ENCODE peak calls at places on chromosomes 13 and 19, in eight cellular contexts. M, P, A, N, Y, Z, D and I are unnamed samples.
A peak's percentile ranks its signal among the peaks of the same experiment; 100 is the strongest.

GRCh38 chr19:15453091-15453498 is 3.3 kb upstream of the WIZ start:
- DNase-seq in M (no peak), P (no peak), A (no peak), N (no peak), Y (no peak), Z (peak; percentile 89), D (peak; percentile 75), I (no peak)

GRCh38 chr19:6521718-6522646 is 8.8 kb upstream of the TNFSF9 start:
- DNase-seq in M (peak; percentile 46), P (peak; percentile 61), A (peak; percentile 67), N (no peak), Y (peak; percentile 95), Z (peak; percentile 87), D (no peak), I (no peak)

GRCh38 chr19:21698215-21698614 is 69.2 kb downstream of the ZNF100 start:
- DNase-seq in M (no peak), P (no peak), A (peak; percentile 51), N (no peak), Y (no peak), Z (no peak), D (peak; percentile 47), I (no peak)

GRCh38 chr13:23468811-23469210 is 35.3 kb upstream of the SACS start:
- DNase-seq in M (no peak), P (no peak), A (no peak), N (no peak), Y (no peak), Z (no peak), D (peak; percentile 75), I (no peak)

GRCh38 chr13:97030705-97031452 is 36.6 kb upstream of the OXGR1 start:
- DNase-seq in M (no peak), P (no peak), A (peak; percentile 35), N (no peak), Y (no peak), Z (no peak), D (peak; percentile 47), I (no peak)

GRCh38 chr19:4154571-4155312 is 1.3 kb downstream of the CREB3L3 start:
- DNase-seq in M (no peak), P (no peak), A (no peak), N (no peak), Y (no peak), Z (peak; percentile 57), D (no peak), I (no peak)

GRCh38 chr13:110907951-110908898 is 6.6 kb downstream of the ANKRD10 start:
- DNase-seq in M (peak; percentile 71), P (peak; percentile 78), A (no peak), N (no peak), Y (no peak), Z (no peak), D (no peak), I (no peak)

GRCh38 chr13:106118050-106118449 is 417.4 kb downstream of the EFNB2 start:
- DNase-seq in M (no peak), P (no peak), A (no peak), N (no peak), Y (no peak), Z (no peak), D (no peak), I (no peak)

GRCh38 chr19:10551698-10552301 is 8.1 kb downstream of the ATG4D start:
- DNase-seq in M (peak; percentile 32), P (peak; percentile 46), A (no peak), N (no peak), Y (no peak), Z (no peak), D (no peak), I (no peak)

GRCh38 chr13:40528881-40529280 is 137.6 kb downstream of the FOXO1 start:
- DNase-seq in M (no peak), P (no peak), A (no peak), N (no peak), Y (no peak), Z (no peak), D (no peak), I (no peak)

GRCh38 chr13:31945202-31945978 is 86.2 kb upstream of the FRY start:
- DNase-seq in M (peak; percentile 67), P (peak; percentile 27), A (peak; percentile 5), N (peak; percentile 79), Y (no peak), Z (peak; percentile 85), D (peak; percentile 27), I (no peak)

GRCh38 chr19:44871809-44872208 is 19.2 kb upstream of the TOMM40 start:
- DNase-seq in M (no peak), P (no peak), A (no peak), N (no peak), Y (no peak), Z (no peak), D (no peak), I (no peak)

GRCh38 chr19:14127176-14127575 is 9.2 kb downstream of the ASF1B start:
- DNase-seq in M (no peak), P (no peak), A (no peak), N (no peak), Y (no peak), Z (no peak), D (no peak), I (no peak)

DNA sequence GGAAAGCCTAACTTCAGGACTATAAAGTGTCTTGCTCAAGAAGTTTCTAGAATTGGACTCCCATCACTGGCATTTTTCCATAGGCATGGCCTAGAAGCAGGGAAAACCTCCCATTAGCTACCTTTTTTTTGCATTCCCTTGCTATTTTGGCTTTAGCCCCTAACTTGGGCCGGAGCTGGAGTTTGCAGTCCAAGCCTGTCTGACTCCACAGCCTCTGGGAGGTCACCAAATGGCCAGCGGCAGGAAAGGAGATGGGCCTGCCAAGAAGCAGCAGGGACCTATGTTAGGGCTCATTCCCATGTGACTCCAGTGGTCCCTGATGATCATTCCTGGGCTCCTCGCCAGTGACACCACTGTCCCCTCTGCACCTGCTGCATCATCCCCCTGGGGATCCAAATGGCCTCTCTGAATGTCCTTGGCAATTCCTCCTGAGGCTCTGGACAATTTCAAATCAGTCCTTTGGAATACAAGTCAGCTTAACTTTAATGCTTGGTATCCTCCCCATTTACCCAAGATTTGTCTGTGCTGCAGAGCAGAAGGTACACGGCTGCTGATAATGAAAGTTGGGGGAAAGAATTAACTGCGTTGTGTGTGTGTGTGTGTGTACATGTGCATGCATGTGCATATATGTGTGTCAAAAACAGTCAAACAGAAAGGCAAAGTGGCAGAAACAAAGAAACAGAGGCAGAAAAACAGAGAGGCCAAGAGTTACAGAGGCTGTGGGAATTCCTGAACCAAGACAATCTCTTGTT is 69.8 kb upstream of the SERP2 start:
- DNase-seq in M (peak; percentile 26), P (peak; percentile 41), A (no peak), N (peak; percentile 97), Y (no peak), Z (no peak), D (peak; percentile 9), I (no peak)
- H3K4me1 ChIP-seq in M (peaks cover 60% of the 10 kb centered on the region), P (peaks cover 17% of the 10 kb centered on the region), A (no peaks in the 10 kb centered on the region), N (peaks cover 89% of the 10 kb centered on the region), Y (peaks cover 15% of the 10 kb centered on the region), Z (peaks cover 27% of the 10 kb centered on the region), D (peaks cover 22% of the 10 kb centered on the region), I (peaks cover 85% of the 10 kb centered on the region)

DNA sequence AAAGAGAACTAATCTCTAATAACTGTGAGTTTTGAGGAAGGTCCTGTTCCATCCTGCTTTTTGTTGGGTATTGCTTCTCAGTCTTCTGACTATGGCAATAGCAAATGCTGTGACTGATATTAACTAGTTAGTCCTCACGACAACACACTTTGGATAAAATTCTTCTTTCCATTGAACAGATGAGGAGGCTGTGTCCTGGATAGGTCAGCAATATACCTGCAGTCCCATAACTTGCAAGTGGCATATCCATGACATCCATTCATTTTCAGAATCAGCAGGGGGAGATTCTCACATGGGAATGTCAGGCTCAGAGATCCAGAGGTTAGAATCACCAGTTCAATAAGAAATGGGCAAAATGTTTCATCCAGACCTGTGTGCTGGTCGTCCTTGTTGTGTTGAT is 7.4 kb downstream of the ZNF554 start:
- DNase-seq in M (no peak), P (no peak), A (no peak), N (no peak), Y (no peak), Z (no peak), D (no peak), I (no peak)
- TF ChIP-seq POLR2AphosphoS5 in M (no peak), P (no peak), A (no peak), N (no peak), Y (no peak), Z (no peak), D (no peak), I (no peak)

GRCh38 chr19:13095393-13095784 is 7.3 kb downstream of the LYL1 start:
- DNase-seq in M (no peak), P (no peak), A (no peak), N (no peak), Y (no peak), Z (peak; percentile 88), D (no peak), I (no peak)

GRCh38 chr19:13093407-13094284 is 9.0 kb downstream of the LYL1 start:
- DNase-seq in M (peak; percentile 83), P (peak; percentile 86), A (peak; percentile 92), N (peak; percentile 95), Y (no peak), Z (no peak), D (peak; percentile 92), I (no peak)

GRCh38 chr19:13092608-13093260 is 9.9 kb downstream of the LYL1 start:
- DNase-seq in M (no peak), P (no peak), A (no peak), N (no peak), Y (no peak), Z (no peak), D (no peak), I (no peak)

GRCh38 chr19:13094771-13095392 is 7.8 kb downstream of the LYL1 start:
- DNase-seq in M (no peak), P (no peak), A (peak; percentile 65), N (no peak), Y (no peak), Z (no peak), D (peak; percentile 60), I (no peak)

DNA sequence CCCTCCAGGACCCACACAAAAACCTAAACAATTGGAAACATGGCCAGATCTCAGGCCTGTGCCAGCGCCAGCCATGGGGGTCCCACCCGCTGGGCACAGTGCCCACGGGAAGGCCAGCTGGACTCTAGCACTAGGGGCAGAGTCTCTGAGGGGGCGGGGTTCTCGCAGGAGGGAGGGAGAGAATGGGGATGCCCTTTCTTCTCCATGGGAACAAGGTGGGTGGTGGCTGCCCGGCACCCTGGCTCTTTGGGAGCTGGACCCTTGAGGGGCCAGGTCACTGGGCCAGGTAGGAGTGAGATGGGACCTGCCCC is 8.4 kb downstream of the LYL1 start:
- DNase-seq in M (no peak), P (no peak), A (no peak), N (peak; percentile 75), Y (no peak), Z (no peak), D (peak; percentile 87), I (no peak)
- TF ChIP-seq EP300 in M (no peak), P (no peak), A (no peak), N (no peak), Y (no peak), Z (no peak), D (no peak), I (no peak)

DNA sequence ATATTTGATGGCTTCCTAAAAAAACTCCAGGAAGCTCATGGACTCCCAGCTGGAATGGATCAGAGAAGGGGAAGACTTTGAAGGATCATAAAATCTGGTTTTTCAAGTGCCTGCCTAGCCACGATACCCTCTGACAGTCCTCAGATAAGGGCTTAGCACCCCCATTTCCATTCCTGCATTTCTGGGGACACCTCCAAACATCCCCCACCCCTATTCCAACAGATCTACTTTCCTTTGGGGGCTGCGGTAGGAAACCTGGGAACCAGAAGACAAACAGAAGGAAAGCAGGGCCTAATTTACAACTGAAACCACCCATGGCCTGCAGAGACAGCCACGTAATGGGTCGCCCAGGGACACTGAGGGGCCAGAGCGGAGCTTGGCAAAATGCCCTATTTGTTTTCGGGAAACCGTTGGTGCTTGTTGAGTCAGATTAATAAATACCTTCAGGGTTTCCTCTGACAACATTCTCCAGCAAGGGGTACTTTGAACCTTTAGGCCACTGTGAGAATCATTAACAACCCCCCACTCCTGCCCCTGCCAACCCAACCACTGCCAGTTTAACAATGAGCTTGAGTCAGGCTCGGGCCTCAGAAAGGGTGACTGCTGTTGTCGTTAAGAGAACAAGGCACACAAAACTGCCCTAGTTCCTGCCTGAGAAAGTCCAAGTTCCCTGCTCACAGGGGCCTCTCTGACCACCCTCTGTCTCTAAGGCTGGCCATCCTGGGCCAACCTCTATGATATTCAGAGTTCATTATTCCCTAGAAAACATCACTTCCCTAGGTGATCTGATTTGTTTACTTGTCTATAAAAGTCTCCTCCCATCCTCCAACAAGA is 23.5 kb downstream of the RHPN2 start:
- DNase-seq in M (peak; percentile 50), P (peak; percentile 81), A (no peak), N (no peak), Y (peak; percentile 37), Z (no peak), D (no peak), I (no peak)
- H3K4me1 ChIP-seq in M (peaks cover 30% of the 10 kb centered on the region), P (peaks cover 7% of the 10 kb centered on the region), A (no peaks in the 10 kb centered on the region), N (no peaks in the 10 kb centered on the region), Y (no peaks in the 10 kb centered on the region), Z (no peaks in the 10 kb centered on the region), D (no peaks in the 10 kb centered on the region), I (no peaks in the 10 kb centered on the region)